ENCODE peak calls at places on chromosomes 16 and 17, in five cellular contexts. One of them, this sample, is unnamed.

GRCh38 chr17:78387982-78388941 is 9.8 kb downstream of the PGS1 start:
- DNase-seq in T1000: no peak
- DNase-seq in tibial nerve: no peak
- DNase-seq in iris pigment epithelial cell: peak; percentile 57
- DNase-seq in NCI-H1092 treated with DMSO at 0.1 percent for 48 hours: peak; percentile 4
- DNase-seq in this sample: peak; percentile 82

GRCh38 chr17:4708436-4708835 is 2.0 kb upstream of the ARRB2 start:
- DNase-seq in T1000: no peak
- DNase-seq in tibial nerve: no peak
- DNase-seq in iris pigment epithelial cell: no peak
- DNase-seq in NCI-H1092 treated with DMSO at 0.1 percent for 48 hours: no peak
- DNase-seq in this sample: no peak

GRCh38 chr17:59745040-59745439 is 37.6 kb downstream of the VMP1 start:
- DNase-seq in T1000: no peak
- DNase-seq in tibial nerve: no peak
- DNase-seq in iris pigment epithelial cell: no peak
- DNase-seq in NCI-H1092 treated with DMSO at 0.1 percent for 48 hours: no peak
- DNase-seq in this sample: no peak

GRCh38 chr16:79651363-79651762 is 50.8 kb upstream of the MAF start:
- DNase-seq in T1000: no peak
- DNase-seq in tibial nerve: peak; percentile 35
- DNase-seq in iris pigment epithelial cell: peak; percentile 44
- DNase-seq in NCI-H1092 treated with DMSO at 0.1 percent for 48 hours: no peak
- DNase-seq in this sample: peak; percentile 84

GRCh38 chr17:50052241-50052788 is 3.6 kb upstream of the ITGA3 start:
- DNase-seq in T1000: no peak
- DNase-seq in tibial nerve: no peak
- DNase-seq in iris pigment epithelial cell: no peak
- DNase-seq in NCI-H1092 treated with DMSO at 0.1 percent for 48 hours: peak; percentile 64
- DNase-seq in this sample: no peak

GRCh38 chr16:67928561-67929364 is 2.9 kb downstream of the CTRL start:
- DNase-seq in T1000: peak; percentile 23
- DNase-seq in tibial nerve: peak; percentile 59
- DNase-seq in iris pigment epithelial cell: peak; percentile 45
- DNase-seq in NCI-H1092 treated with DMSO at 0.1 percent for 48 hours: peak; percentile 73
- DNase-seq in this sample: peak; percentile 71

GRCh38 chr17:51000835-51001638 is 119.6 kb downstream of the SPAG9 start:
- DNase-seq in T1000: no peak
- DNase-seq in tibial nerve: no peak
- DNase-seq in iris pigment epithelial cell: peak; percentile 75
- DNase-seq in NCI-H1092 treated with DMSO at 0.1 percent for 48 hours: peak; percentile 70
- DNase-seq in this sample: no peak

GRCh38 chr17:59002848-59003247 is 103.8 kb downstream of the TRIM37 start:
- DNase-seq in T1000: no peak
- DNase-seq in tibial nerve: no peak
- DNase-seq in iris pigment epithelial cell: peak; percentile 24
- DNase-seq in NCI-H1092 treated with DMSO at 0.1 percent for 48 hours: no peak
- DNase-seq in this sample: no peak

GRCh38 chr16:19008245-19008644 is 24.5 kb downstream of the TMC7 start:
- DNase-seq in T1000: no peak
- DNase-seq in tibial nerve: no peak
- DNase-seq in iris pigment epithelial cell: peak; percentile 89
- DNase-seq in NCI-H1092 treated with DMSO at 0.1 percent for 48 hours: no peak
- DNase-seq in this sample: no peak

GRCh38 chr17:51439395-51440229 is 179.3 kb downstream of the UTP18 start:
- DNase-seq in T1000: no peak
- DNase-seq in tibial nerve: no peak
- DNase-seq in iris pigment epithelial cell: no peak
- DNase-seq in NCI-H1092 treated with DMSO at 0.1 percent for 48 hours: peak; percentile 5
- DNase-seq in this sample: peak; percentile 21

GRCh38 chr16:67393111-67393789 is at the start of gene TPPP3:
- DNase-seq in T1000: peak; percentile 84
- DNase-seq in tibial nerve: peak; percentile 78
- DNase-seq in iris pigment epithelial cell: peak; percentile 80
- DNase-seq in NCI-H1092 treated with DMSO at 0.1 percent for 48 hours: peak; percentile 83
- DNase-seq in this sample: peak; percentile 72

GRCh38 chr16:68348645-68349445 is 38.0 kb downstream of the PRMT7 start:
- DNase-seq in T1000: no peak
- DNase-seq in tibial nerve: no peak
- DNase-seq in iris pigment epithelial cell: no peak
- DNase-seq in NCI-H1092 treated with DMSO at 0.1 percent for 48 hours: no peak
- DNase-seq in this sample: no peak

GRCh38 chr17:16444258-16444886 is 29.0 kb downstream of the TRPV2 start:
- DNase-seq in T1000: no peak
- DNase-seq in tibial nerve: no peak
- DNase-seq in iris pigment epithelial cell: no peak
- DNase-seq in NCI-H1092 treated with DMSO at 0.1 percent for 48 hours: no peak
- DNase-seq in this sample: peak; percentile 86

GRCh38 chr16:11632455-11632921 is 35.8 kb upstream of the SNN start:
- DNase-seq in T1000: no peak
- DNase-seq in tibial nerve: peak; percentile 59
- DNase-seq in iris pigment epithelial cell: peak; percentile 68
- DNase-seq in NCI-H1092 treated with DMSO at 0.1 percent for 48 hours: no peak
- DNase-seq in this sample: no peak

GRCh38 chr16:70738083-70738977 is 52.5 kb upstream of the MTSS2 start:
- DNase-seq in T1000: peak; percentile 38
- DNase-seq in tibial nerve: no peak
- DNase-seq in iris pigment epithelial cell: peak; percentile 61
- DNase-seq in NCI-H1092 treated with DMSO at 0.1 percent for 48 hours: peak; percentile 21
- DNase-seq in this sample: no peak

GRCh38 chr17:81917565-81918332 is at the start of gene SIRT7:
- DNase-seq in T1000: peak; percentile 92
- DNase-seq in tibial nerve: peak; percentile 36
- DNase-seq in iris pigment epithelial cell: peak; percentile 52
- DNase-seq in NCI-H1092 treated with DMSO at 0.1 percent for 48 hours: peak; percentile 78
- DNase-seq in this sample: peak; percentile 61

GRCh38 chr16:88437367-88437964 is 15.6 kb upstream of the ZFPM1 start:
- DNase-seq in T1000: no peak
- DNase-seq in tibial nerve: no peak
- DNase-seq in iris pigment epithelial cell: no peak
- DNase-seq in NCI-H1092 treated with DMSO at 0.1 percent for 48 hours: peak; percentile 41
- DNase-seq in this sample: peak; percentile 49

GRCh38 chr16:16797239-16797638 is 418.3 kb downstream of the NPIPA7 start:
- DNase-seq in T1000: no peak
- DNase-seq in tibial nerve: no peak
- DNase-seq in iris pigment epithelial cell: no peak
- DNase-seq in NCI-H1092 treated with DMSO at 0.1 percent for 48 hours: no peak
- DNase-seq in this sample: no peak

GRCh38 chr17:83200231-83200699 is 120.9 kb downstream of the METRNL start:
- DNase-seq in T1000: no peak
- DNase-seq in tibial nerve: peak; percentile 52
- DNase-seq in iris pigment epithelial cell: no peak
- DNase-seq in NCI-H1092 treated with DMSO at 0.1 percent for 48 hours: no peak
- DNase-seq in this sample: peak; percentile 33

GRCh38 chr17:46979023-46979870 is at the start of gene RPRML:
- DNase-seq in T1000: peak; percentile 40
- DNase-seq in tibial nerve: no peak
- DNase-seq in iris pigment epithelial cell: peak; percentile 20
- DNase-seq in NCI-H1092 treated with DMSO at 0.1 percent for 48 hours: peak; percentile 55
- DNase-seq in this sample: peak; percentile 28

GRCh38 chr17:3907483-3908216 is 8.6 kb downstream of the P2RX1 start:
- DNase-seq in T1000: no peak
- DNase-seq in tibial nerve: no peak
- DNase-seq in iris pigment epithelial cell: no peak
- DNase-seq in NCI-H1092 treated with DMSO at 0.1 percent for 48 hours: peak; percentile 6
- DNase-seq in this sample: no peak

GRCh38 chr17:65181237-65182061 is 44.3 kb downstream of the RGS9 start:
- DNase-seq in T1000: no peak
- DNase-seq in tibial nerve: no peak
- DNase-seq in iris pigment epithelial cell: no peak
- DNase-seq in NCI-H1092 treated with DMSO at 0.1 percent for 48 hours: no peak
- DNase-seq in this sample: no peak

GRCh38 chr16:70689035-70689969 is 3.4 kb upstream of the MTSS2 start:
- DNase-seq in T1000: no peak
- DNase-seq in tibial nerve: no peak
- DNase-seq in iris pigment epithelial cell: no peak
- DNase-seq in NCI-H1092 treated with DMSO at 0.1 percent for 48 hours: no peak
- DNase-seq in this sample: peak; percentile 72

GRCh38 chr17:55601874-55602364 is 90.7 kb upstream of the SMIM36 start:
- DNase-seq in T1000: peak; percentile 3
- DNase-seq in tibial nerve: no peak
- DNase-seq in iris pigment epithelial cell: peak; percentile 81
- DNase-seq in NCI-H1092 treated with DMSO at 0.1 percent for 48 hours: peak; percentile 35
- DNase-seq in this sample: no peak

GRCh38 chr16:11796227-11797165 is 562 bp downstream of the ZC3H7A start:
- DNase-seq in T1000: peak; percentile 18
- DNase-seq in tibial nerve: peak; percentile 40
- DNase-seq in iris pigment epithelial cell: peak; percentile 50
- DNase-seq in NCI-H1092 treated with DMSO at 0.1 percent for 48 hours: no peak
- DNase-seq in this sample: peak; percentile 68

GRCh38 chr16:88502371-88502770 is 49.3 kb downstream of the ZFPM1 start:
- DNase-seq in T1000: no peak
- DNase-seq in tibial nerve: no peak
- DNase-seq in iris pigment epithelial cell: no peak
- DNase-seq in NCI-H1092 treated with DMSO at 0.1 percent for 48 hours: no peak
- DNase-seq in this sample: no peak

GRCh38 chr17:73340093-73340596 is 28.3 kb upstream of the CDC42EP4 start:
- DNase-seq in T1000: peak; percentile 85
- DNase-seq in tibial nerve: no peak
- DNase-seq in iris pigment epithelial cell: peak; percentile 96
- DNase-seq in NCI-H1092 treated with DMSO at 0.1 percent for 48 hours: no peak
- DNase-seq in this sample: no peak

GRCh38 chr17:32826076-32826475 is 50.8 kb downstream of the MYO1D start:
- DNase-seq in T1000: no peak
- DNase-seq in tibial nerve: no peak
- DNase-seq in iris pigment epithelial cell: no peak
- DNase-seq in NCI-H1092 treated with DMSO at 0.1 percent for 48 hours: no peak
- DNase-seq in this sample: no peak

This sample was measured in thyroid gland.